ENCODE peak calls at places on chromosome 15, in six cellular contexts. U, X, T, C, E and N are unnamed samples.

GRCh38 chr15:33735637-33736247 is 232.6 kb upstream of the CHRM5 start:
- DNase-seq in U (no peak), E (peak; percentile 40), X (peak; percentile 4), T (peak; percentile 31), C (no peak), N (peak; percentile 33)

GRCh38 chr15:65887565-65887964 is 18.3 kb downstream of the RAB11A start:
- DNase-seq in E (no peak), C (no peak), X (no peak), U (no peak), T (no peak), N (no peak)

GRCh38 chr15:40063563-40064011 is 24.6 kb upstream of the SRP14 start:
- DNase-seq in X (no peak), E (peak; percentile 71), C (no peak), T (no peak), U (no peak), N (no peak)

GRCh38 chr15:84911879-84912660 is 27.6 kb downstream of the SLC28A1 start:
- DNase-seq in C (peak; percentile 99), U (no peak), E (peak; percentile 99), X (no peak), T (no peak), N (no peak)

GRCh38 chr15:62165029-62165792 is at the start of gene C2CD4B:
- DNase-seq in T (peak; percentile 67), C (no peak), E (no peak), U (no peak), X (peak; percentile 6), N (no peak)

GRCh38 chr15:87713405-87713995 is 543.0 kb downstream of the NTRK3 start:
- DNase-seq in E (no peak), C (no peak), T (no peak), U (no peak), X (no peak), N (no peak)

GRCh38 chr15:85482896-85483295 is 102.5 kb downstream of the AKAP13 start:
- DNase-seq in E (peak; percentile 87), U (no peak), T (no peak), C (peak; percentile 77), X (no peak), N (no peak)

GRCh38 chr15:91956026-91956723 is 102.7 kb downstream of the SLCO3A1 start:
- DNase-seq in X (no peak), C (no peak), T (no peak), U (no peak), E (no peak), N (no peak)

GRCh38 chr15:85744636-85745422 is 49.9 kb downstream of the KLHL25 start:
- DNase-seq in X (no peak), E (no peak), U (no peak), C (no peak), T (no peak), N (no peak)